ENCODE peak calls at places on chromosomes 12 and 14, in six cellular contexts. S is kidney epithelial cell; Y is fibroblast of the conjunctiva; A is amygdala; X is activated effector memory CD4-positive, alpha-beta T cell treated with Interleukin-2 at 50 U/mL for 16 hours; L is activated T-cell treated with anti-CD3 and anti-CD28 coated beads, Interleukin-2, amount 50 U/mL, for 72 hours. R is an unnamed sample.
A peak's percentile ranks its signal among the peaks of the same experiment; 100 is the strongest.

GRCh38 chr14:101064121-101064661 is 160.7 kb upstream of the RTL1 start:
- DNase-seq in S (no peak), Y (no peak), A (no peak), X (no peak), L (no peak), R (no peak)

GRCh38 chr12:51937941-51938340 is 13.6 kb upstream of the ACVR1B start:
- DNase-seq in S (no peak), Y (no peak), A (no peak), X (no peak), L (no peak), R (no peak)

GRCh38 chr12:117857632-117858274 is 111.0 kb downstream of the KSR2 start:
- DNase-seq in S (no peak), Y (peak; percentile 23), A (no peak), X (peak; percentile 8), L (peak; percentile 67), R (peak; percentile 64)

GRCh38 chr12:90253674-90254181 is 545.1 kb upstream of the ATP2B1 start:
- DNase-seq in S (peak; percentile 94), Y (no peak), A (peak; percentile 15), X (peak; percentile 13), L (peak; percentile 46), R (peak; percentile 28)

GRCh38 chr12:16920451-16920850 is 314.5 kb upstream of the LMO3 start:
- DNase-seq in S (no peak), Y (no peak), A (no peak), X (no peak), L (no peak), R (no peak)

GRCh38 chr12:11855993-11856374 is 206.5 kb downstream of the ETV6 start:
- DNase-seq in S (no peak), Y (no peak), A (no peak), X (no peak), L (no peak), R (no peak)

GRCh38 chr14:78612666-78613065 is 442.5 kb downstream of the NRXN3 start:
- DNase-seq in S (no peak), Y (no peak), A (no peak), X (no peak), L (no peak), R (no peak)

GRCh38 chr14:55589171-55589570 is 9.2 kb downstream of the KTN1 start:
- DNase-seq in S (no peak), Y (no peak), A (no peak), X (no peak), L (no peak), R (no peak)

GRCh38 chr12:15599266-15600037 is 189.7 kb downstream of the EPS8 start:
- DNase-seq in S (no peak), Y (peak; percentile 97), A (no peak), X (no peak), L (no peak), R (no peak)